ENCODE peak calls at places on chromosomes 1 and 21, in four cellular contexts. J is T follicular helper cell, K is H1, M is neural crest cell. Y is an unnamed sample.

GRCh38 chr1:150549496-150550221 is 451 bp downstream of the ADAMTSL4 start:
- DNase-seq in J (no peak), K (no peak), M (no peak), Y (no peak)

GRCh38 chr1:75127916-75128717 is 6.1 kb upstream of the LHX8 start:
- DNase-seq in J (no peak), K (no peak), M (no peak), Y (no peak)

GRCh38 chr1:15222653-15223303 is 24.2 kb upstream of the FHAD1 start:
- DNase-seq in J (no peak), K (no peak), M (no peak), Y (no peak)

GRCh38 chr1:227557962-227558806 is 5.2 kb upstream of the ZNF678 start:
- DNase-seq in J (no peak), K (no peak), M (no peak), Y (no peak)

GRCh38 chr1:6523566-6523965 is 30.7 kb downstream of the NOL9 start:
- DNase-seq in J (no peak), K (peak), M (no peak), Y (peak)

GRCh38 chr1:26861286-26861701 is 1.7 kb upstream of the SFN start:
- DNase-seq in J (no peak), K (no peak), M (no peak), Y (peak)

GRCh38 chr21:43786423-43787179 is 2.8 kb upstream of the RRP1 start:
- DNase-seq in J (no peak), K (no peak), M (no peak), Y (no peak)

GRCh38 chr1:175824079-175824478 is 80.7 kb upstream of the TNR start:
- DNase-seq in J (no peak), K (peak), M (no peak), Y (no peak)

GRCh38 chr1:11320153-11320936 is 47.3 kb downstream of the UBIAD1 start:
- DNase-seq in J (peak), K (peak), M (peak), Y (no peak)

GRCh38 chr1:169538998-169539871 is 47.0 kb downstream of the F5 start:
- DNase-seq in J (no peak), K (no peak), M (no peak), Y (peak)

GRCh38 chr21:39197448-39197847 is 14.2 kb upstream of the PSMG1 start:
- DNase-seq in J (no peak), K (no peak), M (no peak), Y (no peak)

GRCh38 chr1:39159224-39160036 is 45.1 kb upstream of the MACF1 start:
- DNase-seq in J (no peak), K (no peak), M (no peak), Y (no peak)

GRCh38 chr1:165152109-165152508 is 204.4 kb downstream of the LMX1A start:
- DNase-seq in J (no peak), K (no peak), M (no peak), Y (no peak)

GRCh38 chr1:109687641-109688499 is at the start of gene GSTM1:
- DNase-seq in J (no peak), K (peak), M (peak), Y (no peak)

GRCh38 chr21:16891821-16892220 is 621.0 kb upstream of the CXADR start:
- DNase-seq in J (no peak), K (no peak), M (no peak), Y (no peak)

GRCh38 chr1:153976819-153977249 is 640 bp downstream of the JTB start:
- DNase-seq in J (no peak), K (no peak), M (no peak), Y (no peak)

GRCh38 chr1:45824607-45825006 is 21.2 kb downstream of the MAST2 start:
- DNase-seq in J (no peak), K (no peak), M (no peak), Y (no peak)

GRCh38 chr1:237873487-237873927 is 17.2 kb downstream of the ZP4 start:
- DNase-seq in J (no peak), K (peak), M (no peak), Y (peak)

GRCh38 chr1:225700164-225700740 is 47.3 kb upstream of the ENAH start:
- DNase-seq in J (no peak), K (no peak), M (no peak), Y (peak)

GRCh38 chr1:59485949-59486348 is 189.1 kb downstream of the FGGY start:
- DNase-seq in J (no peak), K (no peak), M (no peak), Y (no peak)

GRCh38 chr1:227428803-227429202 is 110.5 kb upstream of the CDC42BPA start:
- DNase-seq in J (no peak), K (no peak), M (no peak), Y (peak)

GRCh38 chr1:233372218-233373125 is 44.9 kb downstream of the MAP3K21 start:
- DNase-seq in J (no peak), K (no peak), M (no peak), Y (no peak)

GRCh38 chr1:113072757-113073456 is at the start of gene LRIG2:
- DNase-seq in J (peak), K (peak), M (peak), Y (peak)

GRCh38 chr1:248372394-248372793 is 3.2 kb upstream of the OR2T6 start:
- DNase-seq in J (no peak), K (no peak), M (no peak), Y (no peak)

GRCh38 chr1:106290805-106291537 is 765.5 kb upstream of the PRMT6 start:
- DNase-seq in J (no peak), K (no peak), M (no peak), Y (no peak)

GRCh38 chr21:20592482-20592881 is 405.7 kb upstream of the NCAM2 start:
- DNase-seq in J (no peak), K (no peak), M (no peak), Y (no peak)

GRCh38 chr1:190563230-190563629 is 85.6 kb upstream of the BRINP3 start:
- DNase-seq in J (no peak), K (no peak), M (no peak), Y (no peak)